ENCODE peak calls at places on chromosome 15, in six cellular contexts. One of them, this sample, is unnamed.
A peak's percentile ranks its signal among the peaks of the same experiment; 100 is the strongest.

GRCh38 chr15:75625542-75626347 is at the start of gene SNUPN:
- DNase-seq in type B pancreatic cell: peak; percentile 92
- DNase-seq in epithelial cell of esophagus: peak; percentile 93
- DNase-seq in right lobe of liver: peak; percentile 96
- DNase-seq in activated naive CD4-positive, alpha-beta T cell: peak; percentile 89
- DNase-seq in spleen: peak; percentile 98
- DNase-seq in this sample: peak; percentile 87

GRCh38 chr15:62624541-62625399 is 417.8 kb upstream of the TPM1 start:
- DNase-seq in right lobe of liver: no peak
- DNase-seq in activated naive CD4-positive, alpha-beta T cell: no peak
- DNase-seq in epithelial cell of esophagus: peak; percentile 47
- DNase-seq in spleen: no peak
- DNase-seq in type B pancreatic cell: no peak
- DNase-seq in this sample: no peak

GRCh38 chr15:72991026-72991425 is 61.2 kb upstream of the NEO1 start:
- DNase-seq in spleen: no peak
- DNase-seq in type B pancreatic cell: no peak
- DNase-seq in activated naive CD4-positive, alpha-beta T cell: no peak
- DNase-seq in epithelial cell of esophagus: peak; percentile 54
- DNase-seq in right lobe of liver: no peak
- DNase-seq in this sample: no peak

GRCh38 chr15:101250931-101251829 is 668 bp downstream of the CHSY1 start:
- DNase-seq in type B pancreatic cell: no peak
- DNase-seq in activated naive CD4-positive, alpha-beta T cell: no peak
- DNase-seq in right lobe of liver: no peak
- DNase-seq in epithelial cell of esophagus: peak; percentile 47
- DNase-seq in spleen: peak; percentile 91
- DNase-seq in this sample: peak; percentile 75

GRCh38 chr15:99125061-99125990 is 20.4 kb downstream of the SYNM start:
- DNase-seq in epithelial cell of esophagus: no peak
- DNase-seq in activated naive CD4-positive, alpha-beta T cell: no peak
- DNase-seq in spleen: no peak
- DNase-seq in type B pancreatic cell: peak; percentile 63
- DNase-seq in right lobe of liver: peak; percentile 33
- DNase-seq in this sample: no peak

GRCh38 chr15:43948691-43949325 is 122.0 kb downstream of the WDR76 start:
- DNase-seq in epithelial cell of esophagus: no peak
- DNase-seq in spleen: no peak
- DNase-seq in activated naive CD4-positive, alpha-beta T cell: no peak
- DNase-seq in type B pancreatic cell: no peak
- DNase-seq in right lobe of liver: no peak
- DNase-seq in this sample: no peak

GRCh38 chr15:39417766-39418165 is 163.1 kb upstream of the THBS1 start:
- DNase-seq in type B pancreatic cell: no peak
- DNase-seq in spleen: no peak
- DNase-seq in activated naive CD4-positive, alpha-beta T cell: no peak
- DNase-seq in right lobe of liver: no peak
- DNase-seq in epithelial cell of esophagus: no peak
- DNase-seq in this sample: no peak

GRCh38 chr15:70198441-70199123 is 100.9 kb upstream of the TLE3 start:
- DNase-seq in spleen: peak; percentile 40
- DNase-seq in right lobe of liver: no peak
- DNase-seq in activated naive CD4-positive, alpha-beta T cell: no peak
- DNase-seq in type B pancreatic cell: no peak
- DNase-seq in epithelial cell of esophagus: peak; percentile 29
- DNase-seq in this sample: no peak

GRCh38 chr15:26132786-26133185 is 269.7 kb upstream of the ATP10A start:
- DNase-seq in type B pancreatic cell: no peak
- DNase-seq in activated naive CD4-positive, alpha-beta T cell: no peak
- DNase-seq in epithelial cell of esophagus: no peak
- DNase-seq in right lobe of liver: no peak
- DNase-seq in spleen: no peak
- DNase-seq in this sample: no peak

GRCh38 chr15:40420071-40420713 is 14.6 kb downstream of the IVD start:
- DNase-seq in activated naive CD4-positive, alpha-beta T cell: no peak
- DNase-seq in epithelial cell of esophagus: no peak
- DNase-seq in type B pancreatic cell: no peak
- DNase-seq in right lobe of liver: peak; percentile 72
- DNase-seq in spleen: no peak
- DNase-seq in this sample: no peak

GRCh38 chr15:92638291-92638708 is 17.3 kb downstream of the FAM174B start:
- DNase-seq in spleen: peak; percentile 17
- DNase-seq in activated naive CD4-positive, alpha-beta T cell: no peak
- DNase-seq in right lobe of liver: peak; percentile 27
- DNase-seq in type B pancreatic cell: no peak
- DNase-seq in epithelial cell of esophagus: peak; percentile 29
- DNase-seq in this sample: no peak

GRCh38 chr15:67048281-67049279 is 16.8 kb upstream of the SMAD3 start:
- DNase-seq in spleen: no peak
- DNase-seq in right lobe of liver: peak; percentile 94
- DNase-seq in activated naive CD4-positive, alpha-beta T cell: no peak
- DNase-seq in type B pancreatic cell: no peak
- DNase-seq in epithelial cell of esophagus: peak; percentile 98
- DNase-seq in this sample: no peak

GRCh38 chr15:63198315-63198714 is 8.9 kb downstream of the RAB8B start:
- DNase-seq in spleen: no peak
- DNase-seq in epithelial cell of esophagus: no peak
- DNase-seq in type B pancreatic cell: no peak
- DNase-seq in right lobe of liver: no peak
- DNase-seq in activated naive CD4-positive, alpha-beta T cell: no peak
- DNase-seq in this sample: no peak

GRCh38 chr15:94596707-94597106 is 365.3 kb downstream of the MCTP2 start:
- DNase-seq in activated naive CD4-positive, alpha-beta T cell: no peak
- DNase-seq in type B pancreatic cell: no peak
- DNase-seq in epithelial cell of esophagus: no peak
- DNase-seq in spleen: no peak
- DNase-seq in right lobe of liver: no peak
- DNase-seq in this sample: no peak

GRCh38 chr15:34119291-34119690 is 17.4 kb downstream of the PGBD4 start:
- DNase-seq in right lobe of liver: no peak
- DNase-seq in type B pancreatic cell: no peak
- DNase-seq in epithelial cell of esophagus: peak; percentile 25
- DNase-seq in spleen: no peak
- DNase-seq in activated naive CD4-positive, alpha-beta T cell: no peak
- DNase-seq in this sample: no peak

GRCh38 chr15:63374686-63375520 is 6.7 kb downstream of the CA12 start:
- DNase-seq in right lobe of liver: no peak
- DNase-seq in type B pancreatic cell: no peak
- DNase-seq in activated naive CD4-positive, alpha-beta T cell: no peak
- DNase-seq in epithelial cell of esophagus: peak; percentile 71
- DNase-seq in spleen: peak; percentile 80
- DNase-seq in this sample: no peak

GRCh38 chr15:37873336-37873735 is 61.1 kb upstream of the TMCO5A start:
- DNase-seq in activated naive CD4-positive, alpha-beta T cell: no peak
- DNase-seq in epithelial cell of esophagus: no peak
- DNase-seq in type B pancreatic cell: no peak
- DNase-seq in right lobe of liver: no peak
- DNase-seq in spleen: no peak
- DNase-seq in this sample: no peak

GRCh38 chr15:101133751-101134261 is 118.0 kb downstream of the CHSY1 start:
- DNase-seq in right lobe of liver: no peak
- DNase-seq in spleen: peak; percentile 78
- DNase-seq in type B pancreatic cell: no peak
- DNase-seq in activated naive CD4-positive, alpha-beta T cell: no peak
- DNase-seq in epithelial cell of esophagus: no peak
- DNase-seq in this sample: no peak

GRCh38 chr15:41507820-41508290 is 5.8 kb downstream of the LTK start:
- DNase-seq in type B pancreatic cell: no peak
- DNase-seq in spleen: no peak
- DNase-seq in activated naive CD4-positive, alpha-beta T cell: no peak
- DNase-seq in epithelial cell of esophagus: peak; percentile 73
- DNase-seq in right lobe of liver: peak; percentile 90
- DNase-seq in this sample: no peak